ENCODE peak calls at places on chromosomes 3 and 15, in five cellular contexts. P is OCI-LY7, B is mesothelial cell of epicardium, I is endothelial cell, Y is colonic mucosa. L is an unnamed sample.

GRCh38 chr3:133833880-133834620 is 28.4 kb downstream of the SRPRB start:
- DNase-seq in P (no peak), B (no peak), I (no peak), Y (peak; percentile 9), L (no peak)

GRCh38 chr3:188578579-188579363 is 424.8 kb downstream of the LPP start:
- DNase-seq in P (peak; percentile 30), B (no peak), I (no peak), Y (no peak), L (no peak)

GRCh38 chr3:65712156-65712555 is 326.6 kb downstream of the MAGI1 start:
- DNase-seq in P (no peak), B (no peak), I (no peak), Y (no peak), L (no peak)

GRCh38 chr3:79139395-79140060 is 628.3 kb downstream of the ROBO1 start:
- DNase-seq in P (no peak), B (no peak), I (no peak), Y (no peak), L (no peak)

GRCh38 chr15:85742186-85742751 is 52.5 kb downstream of the KLHL25 start:
- DNase-seq in P (no peak), B (no peak), I (no peak), Y (no peak), L (no peak)

GRCh38 chr15:83739629-83740028 is 85.7 kb downstream of the ADAMTSL3 start:
- DNase-seq in P (no peak), B (no peak), I (no peak), Y (no peak), L (no peak)

GRCh38 chr3:13210221-13210975 is 137.2 kb upstream of the IQSEC1 start:
- DNase-seq in P (no peak), B (no peak), I (no peak), Y (no peak), L (no peak)

GRCh38 chr3:169026543-169027181 is 636.9 kb downstream of the MECOM start:
- DNase-seq in P (no peak), B (no peak), I (no peak), Y (no peak), L (no peak)

GRCh38 chr3:172675371-172676193 is 35.3 kb downstream of the NCEH1 start:
- DNase-seq in P (peak; percentile 68), B (no peak), I (peak; percentile 35), Y (no peak), L (peak; percentile 53)

GRCh38 chr3:171810278-171811058 is at the start of gene PLD1:
- DNase-seq in P (no peak), B (peak; percentile 86), I (peak; percentile 59), Y (peak; percentile 92), L (peak; percentile 77)

GRCh38 chr3:108298056-108298455 is 1.7 kb downstream of the HHLA2 start:
- DNase-seq in P (no peak), B (no peak), I (no peak), Y (no peak), L (no peak)

GRCh38 chr3:5479229-5479799 is 291.8 kb downstream of the EDEM1 start:
- DNase-seq in P (no peak), B (no peak), I (no peak), Y (peak; percentile 37), L (no peak)

GRCh38 chr3:184175506-184175905 is 851 bp downstream of the AP2M1 start:
- DNase-seq in P (no peak), B (no peak), I (no peak), Y (peak; percentile 37), L (no peak)

GRCh38 chr3:25460751-25461150 is 32.7 kb downstream of the RARB start:
- DNase-seq in P (no peak), B (no peak), I (no peak), Y (no peak), L (peak; percentile 44)

GRCh38 chr15:67002379-67002778 is 63.0 kb upstream of the SMAD3 start:
- DNase-seq in P (no peak), B (no peak), I (no peak), Y (no peak), L (no peak)

GRCh38 chr15:45197512-45197911 is 9.7 kb upstream of the SHF start:
- DNase-seq in P (no peak), B (no peak), I (no peak), Y (no peak), L (no peak)

GRCh38 chr15:52217186-52217585 is 26.0 kb upstream of the GNB5 start:
- DNase-seq in P (peak; percentile 81), B (no peak), I (peak; percentile 23), Y (peak; percentile 24), L (peak; percentile 22)

GRCh38 chr3:8802256-8802655 is 32.8 kb upstream of the OXTR start:
- DNase-seq in P (no peak), B (no peak), I (no peak), Y (no peak), L (no peak)

GRCh38 chr3:188908002-188908850 is 263.5 kb upstream of the TPRG1 start:
- DNase-seq in P (no peak), B (no peak), I (no peak), Y (peak; percentile 25), L (no peak)

GRCh38 chr3:14853280-14853956 is 34.7 kb downstream of the FGD5 start:
- DNase-seq in P (no peak), B (no peak), I (no peak), Y (no peak), L (no peak)

GRCh38 chr3:143182861-143183667 is 63.5 kb downstream of the CHST2 start:
- DNase-seq in P (no peak), B (no peak), I (no peak), Y (no peak), L (no peak)

GRCh38 chr3:40116478-40117162 is 192.9 kb upstream of the EIF1B start:
- DNase-seq in P (no peak), B (no peak), I (no peak), Y (no peak), L (no peak)

GRCh38 chr15:82538961-82539689 is 1.1 kb downstream of the RPS17 start:
- DNase-seq in P (no peak), B (no peak), I (no peak), Y (no peak), L (no peak)

GRCh38 chr3:64267774-64268604 is 42.7 kb upstream of the PRICKLE2 start:
- DNase-seq in P (no peak), B (peak; percentile 59), I (peak; percentile 31), Y (peak; percentile 38), L (no peak)

GRCh38 chr15:62141643-62142588 is 23.2 kb downstream of the C2CD4B start:
- DNase-seq in P (no peak), B (no peak), I (no peak), Y (no peak), L (no peak)

GRCh38 chr3:178405456-178405970 is 130.7 kb upstream of the KCNMB2 start:
- DNase-seq in P (no peak), B (no peak), I (no peak), Y (no peak), L (no peak)

GRCh38 chr3:52244061-52244628 is 1.4 kb upstream of the PPM1M start:
- DNase-seq in P (no peak), B (no peak), I (no peak), Y (no peak), L (peak; percentile 86)

GRCh38 chr3:38039101-38039898 is at the start of gene DLEC1:
- DNase-seq in P (peak; percentile 63), B (peak; percentile 62), I (peak; percentile 57), Y (peak; percentile 86), L (peak; percentile 89)

GRCh38 chr3:159804726-159805410 is 183.8 kb upstream of the IL12A start:
- DNase-seq in P (peak; percentile 58), B (peak; percentile 64), I (peak; percentile 65), Y (peak; percentile 80), L (peak; percentile 63)

DNA sequence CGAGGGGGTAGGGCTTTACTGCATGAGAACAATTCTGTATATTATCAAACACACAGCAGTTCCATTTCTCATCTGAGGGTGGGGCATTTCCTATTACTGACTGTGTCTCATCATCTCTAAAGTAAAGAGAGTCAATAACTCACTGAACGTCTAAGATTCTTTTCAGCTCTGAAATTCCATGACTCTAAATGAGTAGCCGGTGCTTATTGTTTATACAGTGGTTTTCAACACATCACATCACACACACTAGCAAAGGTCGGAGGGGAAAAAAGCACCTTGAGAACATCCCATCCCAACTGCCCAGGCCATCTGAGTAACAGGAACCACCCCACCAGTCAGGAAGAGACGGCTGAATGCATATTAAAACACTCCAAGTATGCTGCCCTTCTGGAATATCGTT is 196.0 kb downstream of the SUCLG2 start:
- DNase-seq in P (no peak), B (no peak), I (no peak), Y (no peak), L (no peak)
- TF ChIP-seq CTCF in P (no peak), B (no peak), I (no peak), Y (no peak), L (no peak)

GRCh38 chr3:71436337-71436736 is 147.2 kb downstream of the FOXP1 start:
- DNase-seq in P (no peak), B (no peak), I (no peak), Y (no peak), L (no peak)
- TF ChIP-seq CTCF in P (no peak), B (no peak), I (no peak), Y (no peak), L (no peak)

GRCh38 chr3:126435456-126436315 is 40.0 kb downstream of the ZXDC start:
- DNase-seq in P (no peak), B (peak; percentile 7), I (no peak), Y (peak; percentile 10), L (no peak)
- TF ChIP-seq CTCF in P (no peak), B (no peak), I (no peak), Y (no peak), L (no peak)

GRCh38 chr15:64249842-64250575 is 87.2 kb upstream of the PPIB start:
- DNase-seq in P (no peak), B (no peak), I (no peak), Y (no peak), L (no peak)

GRCh38 chr15:64247535-64247905 is 84.7 kb upstream of the PPIB start:
- DNase-seq in P (no peak), B (no peak), I (no peak), Y (no peak), L (no peak)

GRCh38 chr15:64247906-64248541 is 85.2 kb upstream of the PPIB start:
- DNase-seq in P (no peak), B (no peak), I (no peak), Y (peak; percentile 41), L (peak; percentile 55)

GRCh38 chr15:64251121-64251520 is 88.3 kb upstream of the PPIB start:
- DNase-seq in P (no peak), B (no peak), I (no peak), Y (no peak), L (no peak)

GRCh38 chr15:64249406-64249805 is 86.6 kb upstream of the PPIB start:
- DNase-seq in P (no peak), B (no peak), I (no peak), Y (no peak), L (no peak)
- TF ChIP-seq CTCF in P (no peak), B (no peak), I (no peak), Y (no peak), L (no peak)

GRCh38 chr3:62184559-62184958 is 188.8 kb downstream of the FEZF2 start:
- DNase-seq in P (no peak), B (no peak), I (no peak), Y (no peak), L (no peak)
- TF ChIP-seq CTCF in P (no peak), B (no peak), I (no peak), Y (no peak), L (no peak)

DNA sequence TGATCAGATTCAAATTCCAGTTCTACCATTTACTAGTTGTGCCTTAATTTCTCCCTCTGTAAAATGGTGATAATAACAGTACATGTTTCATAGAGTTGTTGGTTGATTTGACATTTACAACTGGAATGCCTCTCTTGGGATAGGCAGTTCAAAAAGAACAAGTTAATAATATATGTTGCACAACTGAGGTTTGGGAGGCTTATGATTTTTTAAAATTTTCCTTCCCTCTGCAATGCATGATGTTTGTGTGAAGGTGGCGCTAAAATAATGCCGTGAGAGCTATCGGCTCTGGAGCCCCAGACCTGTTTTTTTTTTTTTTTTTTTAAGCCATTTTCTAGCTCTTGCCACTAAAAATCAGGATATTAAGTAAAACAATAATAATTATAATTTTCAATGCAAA is 18.6 kb downstream of the DNAJB11 start:
- DNase-seq in P (peak; percentile 49), B (no peak), I (no peak), Y (no peak), L (no peak)
- TF ChIP-seq CTCF in P (peak; percentile 82), B (peak; percentile 29), I (peak; percentile 43), Y (peak; percentile 14), L (peak; percentile 9)